ENCODE peak calls at places on chromosome 20, in nine cellular contexts. Z is A549, N is H1, F is GM12878, Y is NB4, G is HCT116, X is K562, P is endothelial cell of umbilical vein, V is SK-N-SH. K is an unnamed sample.

GRCh38 chr20:35000311-35000921 is 44.7 kb downstream of the MYH7B start:
- DNase-seq in Z (no peak), N (no peak), Y (no peak), X (no peak), G (no peak), V (no peak), P (no peak), F (no peak), K (no peak)

GRCh38 chr20:21520702-21521595 is 7.1 kb upstream of the NKX2-2 start:
- DNase-seq in N (no peak), F (no peak), V (peak; percentile 10), Z (no peak), G (no peak), P (no peak), Y (no peak), X (no peak), K (peak; percentile 70)

GRCh38 chr20:8647868-8648495 is 420.9 kb upstream of the PLCB4 start:
- DNase-seq in Y (peak; percentile 20), N (no peak), G (no peak), P (no peak), V (no peak), X (no peak), Z (no peak), F (no peak), K (no peak)

GRCh38 chr20:47989957-47990356 is 204.7 kb upstream of the SULF2 start:
- DNase-seq in F (no peak), G (no peak), Z (no peak), X (no peak), Y (no peak), N (no peak), P (no peak), V (peak; percentile 34), K (no peak)

GRCh38 chr20:12925214-12925755 is 83.5 kb upstream of the SPTLC3 start:
- DNase-seq in V (peak; percentile 66), N (peak; percentile 67), X (peak; percentile 16), Y (peak; percentile 83), G (peak; percentile 19), Z (peak; percentile 81), F (peak; percentile 13), P (peak; percentile 81), K (peak; percentile 68)

GRCh38 chr20:10370091-10370887 is 63.7 kb downstream of the MKKS start:
- DNase-seq in P (no peak), Z (peak; percentile 33), F (no peak), G (no peak), X (no peak), V (no peak), Y (no peak), N (no peak), K (no peak)

GRCh38 chr20:61297981-61298380 is 45.9 kb downstream of the CDH4 start:
- DNase-seq in X (peak; percentile 17), N (no peak), Z (no peak), F (no peak), V (no peak), P (no peak), G (no peak), Y (no peak), K (no peak)

GRCh38 chr20:55701467-55701866 is 303.9 kb downstream of the CBLN4 start:
- DNase-seq in V (no peak), F (no peak), G (no peak), Z (no peak), P (no peak), Y (peak; percentile 24), X (no peak), N (no peak), K (no peak)

GRCh38 chr20:17617868-17618672 is 48.2 kb downstream of the DSTN start:
- DNase-seq in Y (no peak), V (peak; percentile 14), X (no peak), F (no peak), P (no peak), Z (no peak), G (no peak), N (no peak), K (peak; percentile 7)

GRCh38 chr20:49891486-49891885 is 23.8 kb downstream of the SPATA2 start:
- DNase-seq in P (no peak), X (no peak), F (no peak), G (no peak), Y (no peak), V (no peak), N (no peak), Z (no peak), K (no peak)

GRCh38 chr20:11651138-11651537 is 266.6 kb upstream of the BTBD3 start:
- DNase-seq in F (no peak), N (no peak), P (no peak), Z (no peak), Y (peak; percentile 69), V (no peak), G (no peak), X (no peak), K (no peak)

GRCh38 chr20:1883986-1884385 is 11.2 kb upstream of the SIRPA start:
- DNase-seq in Z (no peak), G (no peak), N (no peak), F (no peak), X (no peak), Y (peak; percentile 38), P (no peak), V (no peak), K (no peak)

GRCh38 chr20:24775966-24776365 is 173.1 kb upstream of the CST7 start:
- DNase-seq in X (no peak), Y (no peak), G (no peak), F (no peak), N (no peak), P (no peak), V (no peak), Z (no peak), K (no peak)

GRCh38 chr20:57092112-57092899 is 174.1 kb downstream of the BMP7 start:
- DNase-seq in G (peak; percentile 44), Y (peak; percentile 87), P (peak; percentile 24), X (peak; percentile 73), V (peak; percentile 88), N (peak; percentile 89), F (peak; percentile 2), Z (peak; percentile 71), K (peak; percentile 84)

GRCh38 chr20:25399038-25399430 is 8.4 kb upstream of the ABHD12 start:
- DNase-seq in Y (peak; percentile 75), F (no peak), Z (peak; percentile 77), P (peak; percentile 79), V (peak; percentile 68), N (no peak), X (peak; percentile 34), G (peak; percentile 68), K (no peak)

GRCh38 chr20:23637282-23638221 is at the start of gene CST3:
- DNase-seq in N (peak; percentile 83), F (no peak), P (peak; percentile 76), Y (peak; percentile 92), G (peak; percentile 68), V (peak; percentile 91), X (peak; percentile 91), Z (peak; percentile 97), K (peak; percentile 72)

GRCh38 chr20:51429144-51429482 is 113.4 kb downstream of the NFATC2 start:
- DNase-seq in F (no peak), Z (no peak), N (no peak), X (no peak), V (no peak), G (no peak), Y (no peak), P (no peak), K (no peak)

GRCh38 chr20:46468508-46468907 is 44.9 kb downstream of the ZNF334 start:
- DNase-seq in V (no peak), F (no peak), Y (no peak), X (no peak), G (no peak), P (no peak), N (no peak), Z (no peak), K (no peak)
- TF ChIP-seq MAX in V (no peak), F (no peak), Y (no peak), X (no peak), G (no peak), P (no peak), N (no peak), Z (no peak), K (no peak)

DNA sequence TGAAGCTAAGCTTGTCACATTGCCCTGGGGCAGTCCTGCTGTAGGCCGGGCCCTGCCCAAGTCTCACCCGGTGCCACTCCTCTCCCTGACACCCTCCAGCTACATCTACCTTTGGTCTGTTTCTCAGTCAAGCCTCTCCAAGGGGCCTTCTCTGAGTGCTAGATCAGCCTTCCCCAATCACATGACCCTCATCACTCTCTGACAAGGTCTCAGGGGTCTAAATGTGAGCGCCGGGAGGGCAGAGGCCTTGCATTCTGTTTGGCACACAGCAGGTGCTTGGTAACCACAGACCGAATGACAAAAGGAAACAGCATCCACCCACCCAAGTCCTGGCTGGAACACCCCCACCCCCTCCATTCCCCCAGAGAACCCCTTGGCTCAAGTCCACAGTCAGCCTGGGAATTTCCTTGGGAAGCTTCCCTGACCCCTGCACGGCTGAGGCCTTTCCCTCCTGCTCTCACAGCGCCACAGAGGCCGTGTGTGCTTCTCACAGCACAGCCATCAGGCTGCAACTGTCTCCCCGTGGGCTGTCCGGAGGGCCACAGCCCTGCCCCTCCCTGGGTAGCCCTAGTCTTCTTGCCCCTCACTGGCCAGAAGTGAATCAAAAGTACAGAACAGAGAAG is 32.9 kb downstream of the PKIG start:
- DNase-seq in G (no peak), F (no peak), P (peak; percentile 67), Z (no peak), V (no peak), X (no peak), Y (no peak), N (no peak), K (no peak)
- TF ChIP-seq MAX in G (no peak), F (no peak), P (no peak), Z (no peak), V (no peak), X (no peak), Y (no peak), N (no peak), K (no peak)

GRCh38 chr20:53069121-53069520 is 97.0 kb downstream of the TSHZ2 start:
- DNase-seq in Z (no peak), X (no peak), N (no peak), F (no peak), P (no peak), Y (no peak), V (no peak), G (no peak), K (no peak)

GRCh38 chr20:53061305-53061704 is 89.1 kb downstream of the TSHZ2 start:
- DNase-seq in F (no peak), Z (no peak), G (no peak), N (no peak), Y (no peak), P (no peak), V (no peak), X (no peak), K (no peak)

GRCh38 chr20:53061709-53062108 is 89.6 kb downstream of the TSHZ2 start:
- DNase-seq in V (no peak), Y (no peak), F (no peak), X (no peak), N (no peak), P (no peak), G (no peak), Z (no peak), K (no peak)

GRCh38 chr20:53068241-53068640 is 96.1 kb downstream of the TSHZ2 start:
- DNase-seq in X (no peak), Y (no peak), P (no peak), Z (no peak), V (no peak), F (no peak), G (no peak), N (no peak), K (no peak)

GRCh38 chr20:53064935-53065334 is 92.8 kb downstream of the TSHZ2 start:
- DNase-seq in G (no peak), Z (no peak), Y (no peak), N (no peak), P (no peak), F (no peak), V (no peak), X (no peak), K (no peak)
- TF ChIP-seq MAX in G (no peak), Z (no peak), Y (no peak), N (no peak), P (no peak), F (no peak), V (no peak), X (no peak), K (no peak)

GRCh38 chr20:19114410-19114809 is 98.0 kb upstream of the SLC24A3 start:
- DNase-seq in F (peak; percentile 34), Y (no peak), Z (no peak), X (no peak), V (no peak), G (no peak), N (no peak), P (no peak), K (no peak)
- TF ChIP-seq MAX in F (no peak), Y (no peak), Z (no peak), X (no peak), V (no peak), G (no peak), N (no peak), P (no peak), K (no peak)